ENCODE peak calls at places on chromosomes 7 and 10, in eight cellular contexts. I is stomach; S is K562; A is CD4-positive, CD25-positive, alpha-beta regulatory T cell; T is heart right ventricle; R is psoas muscle; B is Panc1; M is lung. W is an unnamed sample.

GRCh38 chr7:33050425-33051318 is 11.9 kb downstream of the NT5C3A start:
- DNase-seq in M (no peak), T (no peak), A (peak; percentile 69), I (no peak), B (no peak), R (no peak), S (peak; percentile 28), W (no peak)

GRCh38 chr7:66326501-66327180 is 121.5 kb downstream of the TPST1 start:
- DNase-seq in A (no peak), I (no peak), S (no peak), R (no peak), M (no peak), B (no peak), T (no peak), W (no peak)

GRCh38 chr10:82150123-82150900 is 275.3 kb downstream of the NRG3 start:
- DNase-seq in B (no peak), I (no peak), A (no peak), M (peak; percentile 38), R (peak; percentile 13), S (no peak), T (peak; percentile 4), W (peak; percentile 57)

GRCh38 chr10:120719333-120719732 is 131.8 kb upstream of the WDR11 start:
- DNase-seq in I (no peak), M (no peak), R (no peak), T (no peak), S (no peak), A (no peak), B (no peak), W (no peak)

GRCh38 chr10:30396708-30397107 is 37.3 kb upstream of the MAP3K8 start:
- DNase-seq in S (no peak), A (no peak), M (no peak), T (no peak), I (no peak), R (no peak), B (no peak), W (no peak)

GRCh38 chr10:48604408-48605263 is at the start of gene ARHGAP22:
- DNase-seq in M (no peak), T (peak; percentile 42), B (no peak), I (no peak), S (peak; percentile 70), A (no peak), R (peak; percentile 74), W (no peak)

GRCh38 chr7:19101911-19102310 is 15.5 kb downstream of the TWIST1 start:
- DNase-seq in M (no peak), T (no peak), A (no peak), I (no peak), R (no peak), B (no peak), S (no peak), W (no peak)

GRCh38 chr7:31263363-31263762 is 77.2 kb downstream of the NEUROD6 start:
- DNase-seq in A (no peak), S (no peak), B (no peak), T (no peak), R (no peak), M (no peak), I (no peak), W (no peak)

GRCh38 chr10:124097883-124098282 is 4.5 kb upstream of the CHST15 start:
- DNase-seq in M (no peak), B (no peak), A (no peak), I (no peak), S (no peak), T (no peak), R (no peak), W (no peak)

GRCh38 chr7:37832194-37832593 is 16.2 kb upstream of the NME8 start:
- DNase-seq in I (peak; percentile 31), R (peak; percentile 37), S (no peak), M (peak; percentile 77), B (no peak), T (peak; percentile 71), A (peak; percentile 22), W (peak; percentile 39)

GRCh38 chr10:599767-600166 is 89.7 kb downstream of the DIP2C start:
- DNase-seq in S (no peak), A (no peak), I (no peak), M (no peak), B (no peak), T (no peak), R (no peak), W (no peak)

GRCh38 chr10:113820507-113820906 is 33.4 kb downstream of the DCLRE1A start:
- DNase-seq in M (no peak), A (no peak), B (no peak), T (no peak), R (no peak), S (peak; percentile 15), I (no peak), W (no peak)

GRCh38 chr10:113825791-113826190 is 28.1 kb downstream of the DCLRE1A start:
- DNase-seq in B (no peak), T (no peak), S (no peak), A (no peak), I (no peak), M (no peak), R (no peak), W (no peak)

GRCh38 chr10:113822174-113822573 is 31.7 kb downstream of the DCLRE1A start:
- DNase-seq in S (peak; percentile 69), B (no peak), T (no peak), A (no peak), I (no peak), R (no peak), M (no peak), W (no peak)

DNA sequence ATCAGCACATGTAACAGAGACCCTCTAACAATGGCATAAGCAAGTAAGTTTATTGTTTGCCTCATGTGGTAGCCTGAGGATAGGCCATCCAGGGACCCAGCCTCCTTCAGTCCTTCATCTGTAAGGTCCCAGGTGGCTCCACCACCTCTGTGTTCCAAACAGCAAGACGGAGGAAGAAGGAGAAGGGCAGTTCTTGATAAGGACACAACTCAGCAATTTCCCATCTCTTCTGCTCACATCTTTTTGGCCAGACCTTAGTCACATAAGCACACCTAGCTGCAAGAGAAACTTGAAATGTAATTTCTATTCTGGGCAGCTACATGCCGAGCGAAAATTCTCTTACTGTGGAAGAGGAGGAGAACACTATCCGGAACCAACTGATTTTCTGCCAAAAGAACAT is 33.9 kb downstream of the DCLRE1A start:
- DNase-seq in S (peak; percentile 32), I (no peak), B (no peak), A (no peak), R (no peak), M (no peak), T (no peak), W (no peak)
- H3K27ac ChIP-seq in S (no peak overlapping the region), I (no peak overlapping the region), B (no peak overlapping the region), A (no peak overlapping the region), R (no peak overlapping the region), M (no peak overlapping the region), T (no peak overlapping the region), W (no peak overlapping the region)

DNA sequence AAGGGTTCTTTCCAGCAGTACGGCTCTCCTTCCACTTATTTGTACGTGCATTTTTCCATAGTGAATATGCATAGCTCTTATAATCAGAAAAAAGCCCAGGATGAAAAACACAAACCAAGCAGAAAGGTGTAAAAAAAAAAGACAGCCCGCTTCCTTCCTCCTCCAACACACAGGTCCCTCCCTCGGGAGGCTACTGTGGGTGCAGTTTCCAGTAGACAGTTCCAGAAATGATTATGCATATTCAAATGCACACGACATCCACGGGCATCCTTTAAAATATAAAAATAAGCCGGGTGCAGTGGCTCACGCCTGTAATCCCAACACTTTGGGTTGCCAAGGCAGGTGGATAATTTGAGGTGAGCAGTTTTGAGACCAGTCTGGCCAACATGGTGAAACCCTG is 59.9 kb downstream of the TNRC18 start:
- DNase-seq in R (no peak), B (no peak), A (peak; percentile 13), I (no peak), S (no peak), T (no peak), M (no peak), W (no peak)
- H3K4me1 ChIP-seq in R (no peaks in the 10 kb centered on the region), B (peaks cover 7% of the 10 kb centered on the region), A (peaks cover 11% of the 10 kb centered on the region), I (peaks cover 73% of the 10 kb centered on the region), S (no peaks in the 10 kb centered on the region), T (peaks cover 23% of the 10 kb centered on the region), M (no peaks in the 10 kb centered on the region), W (no peaks in the 10 kb centered on the region)

GRCh38 chr10:88978463-88978862 is 12.1 kb upstream of the FAS start:
- DNase-seq in T (no peak), I (no peak), A (no peak), R (no peak), B (no peak), M (no peak), S (no peak), W (no peak)

GRCh38 chr10:88974446-88975376 is 15.9 kb upstream of the FAS start:
- DNase-seq in R (no peak), B (no peak), M (no peak), A (peak; percentile 73), I (no peak), S (no peak), T (no peak), W (no peak)

GRCh38 chr10:88974012-88974411 is 16.6 kb upstream of the FAS start:
- DNase-seq in B (no peak), A (no peak), M (no peak), I (no peak), T (no peak), R (no peak), S (no peak), W (no peak)

GRCh38 chr10:88971668-88972067 is 18.9 kb upstream of the FAS start:
- DNase-seq in T (no peak), I (no peak), B (no peak), A (no peak), R (no peak), M (no peak), S (no peak), W (no peak)

GRCh38 chr10:88975377-88975720 is 15.2 kb upstream of the FAS start:
- DNase-seq in B (no peak), I (no peak), T (no peak), S (no peak), M (no peak), A (peak; percentile 17), R (no peak), W (no peak)
- H3K4me3 ChIP-seq in B (peak overlapping the region; percentile 82), I (peak overlapping the region; percentile 45), T (peak overlapping the region; percentile 52), S (peak overlapping the region; percentile 40), M (no peak overlapping the region), A (peak overlapping the region; percentile 98), R (peak overlapping the region; percentile 68), W (peak overlapping the region; percentile 31)

GRCh38 chr10:73867871-73868631 is 6.3 kb downstream of the CAMK2G start:
- DNase-seq in R (no peak), A (no peak), M (no peak), I (no peak), S (no peak), B (no peak), T (peak; percentile 43), W (no peak)
- H3K27ac ChIP-seq in R (peak overlapping the region; percentile 67), A (peak overlapping the region; percentile 37), M (no peak overlapping the region), I (peak overlapping the region; percentile 77), S (no peak overlapping the region), B (no peak overlapping the region), T (peak overlapping the region; percentile 8), W (no peak overlapping the region)

DNA sequence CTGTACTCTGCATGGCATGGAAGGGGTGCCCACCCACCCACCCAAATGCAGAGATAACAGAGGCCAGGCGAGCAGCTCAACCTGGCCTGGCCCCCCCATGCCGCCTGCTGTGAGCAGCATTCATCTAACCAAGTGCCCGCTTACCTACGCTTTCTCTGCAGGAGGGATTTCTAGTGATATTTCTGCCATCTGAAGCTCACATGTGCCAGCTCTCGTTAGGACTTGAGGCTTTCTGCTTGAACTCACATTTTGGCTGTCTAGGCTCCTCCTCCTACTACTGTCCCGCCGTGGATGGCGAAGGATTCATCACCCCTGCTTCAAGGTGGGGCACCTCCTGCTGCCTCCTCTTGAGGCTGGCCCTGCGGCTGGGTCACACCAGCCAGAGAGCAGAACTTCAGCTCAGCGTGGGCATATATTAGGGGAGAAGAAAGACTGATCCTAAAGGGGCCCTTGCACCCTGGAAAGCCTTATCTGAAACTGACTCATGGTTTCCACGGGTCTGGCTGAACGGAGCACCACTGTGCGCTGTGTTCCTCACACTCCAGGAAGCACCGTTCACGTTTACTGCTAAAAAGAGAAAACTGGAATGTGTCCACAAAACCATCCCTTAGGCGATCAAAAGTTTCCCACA is 45.5 kb downstream of the CTBP2 start:
- DNase-seq in T (no peak), M (no peak), I (no peak), A (no peak), B (no peak), S (peak; percentile 36), R (no peak), W (peak; percentile 61)
- H3K4me1 ChIP-seq in T (peaks cover 50% of the 10 kb centered on the region), M (peaks cover 34% of the 10 kb centered on the region), I (peaks cover 88% of the 10 kb centered on the region), A (no peaks in the 10 kb centered on the region), B (peaks cover 27% of the 10 kb centered on the region), S (peaks cover 32% of the 10 kb centered on the region), R (peaks cover 59% of the 10 kb centered on the region), W (peaks cover 61% of the 10 kb centered on the region)

W was measured in pancreas.